ENCODE peak calls at places on chromosomes 11 and 22, in five cellular contexts. One of them, this sample, is unnamed.

GRCh38 chr22:38935023-38935422 is 22.4 kb upstream of the APOBEC3A start:
- DNase-seq in lower leg skin: peak
- DNase-seq in ovary: no peak
- DNase-seq in vagina: no peak
- DNase-seq in A549: no peak
- DNase-seq in this sample: no peak

GRCh38 chr11:46367244-46367915 is 14.1 kb upstream of the MDK start:
- DNase-seq in lower leg skin: no peak
- DNase-seq in ovary: peak
- DNase-seq in vagina: no peak
- DNase-seq in A549: no peak
- DNase-seq in this sample: no peak

GRCh38 chr11:37914859-37915258 is 1316.8 kb upstream of the RAG2 start:
- DNase-seq in lower leg skin: no peak
- DNase-seq in ovary: no peak
- DNase-seq in vagina: no peak
- DNase-seq in A549: no peak
- DNase-seq in this sample: no peak

GRCh38 chr22:37759281-37759680 is 48.5 kb upstream of the GCAT start:
- DNase-seq in lower leg skin: no peak
- DNase-seq in ovary: no peak
- DNase-seq in vagina: no peak
- DNase-seq in A549: no peak
- DNase-seq in this sample: no peak

GRCh38 chr22:36036167-36036624 is 7.6 kb upstream of the RBFOX2 start:
- DNase-seq in lower leg skin: no peak
- DNase-seq in ovary: no peak
- DNase-seq in vagina: no peak
- DNase-seq in A549: no peak
- DNase-seq in this sample: no peak

GRCh38 chr11:44285756-44286155 is 24.2 kb downstream of the ALX4 start:
- DNase-seq in lower leg skin: no peak
- DNase-seq in ovary: no peak
- DNase-seq in vagina: no peak
- DNase-seq in A549: no peak
- DNase-seq in this sample: no peak

GRCh38 chr22:43110927-43111623 is 525 bp downstream of the BIK start:
- DNase-seq in lower leg skin: no peak
- DNase-seq in ovary: peak
- DNase-seq in vagina: no peak
- DNase-seq in A549: no peak
- DNase-seq in this sample: no peak

GRCh38 chr11:61580292-61580888 is 486 bp downstream of the SYT7 start:
- DNase-seq in lower leg skin: no peak
- DNase-seq in ovary: peak
- DNase-seq in vagina: no peak
- DNase-seq in A549: peak
- DNase-seq in this sample: no peak

GRCh38 chr22:22700631-22701030 is 56.2 kb downstream of the GGTLC2 start:
- DNase-seq in lower leg skin: peak
- DNase-seq in ovary: no peak
- DNase-seq in vagina: no peak
- DNase-seq in A549: no peak
- DNase-seq in this sample: no peak

GRCh38 chr11:726278-726915 is 20.4 kb downstream of the EPS8L2 start:
- DNase-seq in lower leg skin: peak
- DNase-seq in ovary: peak
- DNase-seq in vagina: peak
- DNase-seq in A549: no peak
- DNase-seq in this sample: no peak

GRCh38 chr11:97955595-97955994 is 1065.2 kb upstream of the CNTN5 start:
- DNase-seq in lower leg skin: no peak
- DNase-seq in ovary: no peak
- DNase-seq in vagina: no peak
- DNase-seq in A549: no peak
- DNase-seq in this sample: no peak

GRCh38 chr11:9025101-9025850 is 21.5 kb upstream of the NRIP3 start:
- DNase-seq in lower leg skin: no peak
- DNase-seq in ovary: no peak
- DNase-seq in vagina: peak
- DNase-seq in A549: no peak
- DNase-seq in this sample: no peak

GRCh38 chr22:42933783-42934144 is 76.7 kb upstream of the ARFGAP3 start:
- DNase-seq in lower leg skin: no peak
- DNase-seq in ovary: no peak
- DNase-seq in vagina: no peak
- DNase-seq in A549: peak
- DNase-seq in this sample: peak

GRCh38 chr11:48078661-48079060 is 98.3 kb downstream of the PTPRJ start:
- DNase-seq in lower leg skin: no peak
- DNase-seq in ovary: no peak
- DNase-seq in vagina: no peak
- DNase-seq in A549: no peak
- DNase-seq in this sample: no peak

GRCh38 chr11:21411114-21411513 is 741.7 kb downstream of the NELL1 start:
- DNase-seq in lower leg skin: no peak
- DNase-seq in ovary: no peak
- DNase-seq in vagina: no peak
- DNase-seq in A549: no peak
- DNase-seq in this sample: no peak

GRCh38 chr11:70539360-70540095 is 141.2 kb downstream of the CTTN start:
- DNase-seq in lower leg skin: no peak
- DNase-seq in ovary: no peak
- DNase-seq in vagina: no peak
- DNase-seq in A549: no peak
- DNase-seq in this sample: no peak

GRCh38 chr11:118213774-118214173 is 11.0 kb downstream of the JAML start:
- DNase-seq in lower leg skin: no peak
- DNase-seq in ovary: no peak
- DNase-seq in vagina: no peak
- DNase-seq in A549: no peak
- DNase-seq in this sample: no peak

GRCh38 chr11:111764621-111765020 is 1.6 kb downstream of the PPP2R1B start:
- DNase-seq in lower leg skin: no peak
- DNase-seq in ovary: no peak
- DNase-seq in vagina: no peak
- DNase-seq in A549: no peak
- DNase-seq in this sample: no peak

GRCh38 chr11:17544181-17544622 is at the start of gene USH1C:
- DNase-seq in lower leg skin: no peak
- DNase-seq in ovary: no peak
- DNase-seq in vagina: no peak
- DNase-seq in A549: peak
- DNase-seq in this sample: no peak

GRCh38 chr22:49871482-49871881 is 17.8 kb downstream of the ZBED4 start:
- DNase-seq in lower leg skin: no peak
- DNase-seq in ovary: no peak
- DNase-seq in vagina: no peak
- DNase-seq in A549: no peak
- DNase-seq in this sample: no peak

GRCh38 chr11:819943-820649 is 1.4 kb downstream of the PNPLA2 start:
- DNase-seq in lower leg skin: peak
- DNase-seq in ovary: peak
- DNase-seq in vagina: no peak
- DNase-seq in A549: peak
- DNase-seq in this sample: peak

GRCh38 chr11:77374611-77375031 is 73.1 kb upstream of the GDPD4 start:
- DNase-seq in lower leg skin: no peak
- DNase-seq in ovary: no peak
- DNase-seq in vagina: no peak
- DNase-seq in A549: no peak
- DNase-seq in this sample: no peak

GRCh38 chr11:47071341-47071740 is 105.3 kb downstream of the ARFGAP2 start:
- DNase-seq in lower leg skin: no peak
- DNase-seq in ovary: no peak
- DNase-seq in vagina: no peak
- DNase-seq in A549: no peak
- DNase-seq in this sample: no peak

GRCh38 chr11:36492724-36493304 is 17.3 kb downstream of the TRAF6 start:
- DNase-seq in lower leg skin: no peak
- DNase-seq in ovary: no peak
- DNase-seq in vagina: no peak
- DNase-seq in A549: peak
- DNase-seq in this sample: no peak

GRCh38 chr11:27898166-27898565 is 197.9 kb upstream of the BDNF start:
- DNase-seq in lower leg skin: no peak
- DNase-seq in ovary: no peak
- DNase-seq in vagina: no peak
- DNase-seq in A549: no peak
- DNase-seq in this sample: no peak

GRCh38 chr22:22201185-22201924 is 43.2 kb upstream of the VPREB1 start:
- DNase-seq in lower leg skin: no peak
- DNase-seq in ovary: no peak
- DNase-seq in vagina: no peak
- DNase-seq in A549: peak
- DNase-seq in this sample: peak

GRCh38 chr22:41842996-41843970 is 10.4 kb downstream of the SREBF2 start:
- DNase-seq in lower leg skin: no peak
- DNase-seq in ovary: no peak
- DNase-seq in vagina: no peak
- DNase-seq in A549: no peak
- DNase-seq in this sample: no peak

GRCh38 chr11:78226684-78227680 is 38.3 kb downstream of the USP35 start:
- DNase-seq in lower leg skin: no peak
- DNase-seq in ovary: no peak
- DNase-seq in vagina: peak
- DNase-seq in A549: no peak
- DNase-seq in this sample: no peak

GRCh38 chr11:44950036-44950624 is 553 bp downstream of the TP53I11 start:
- DNase-seq in lower leg skin: peak
- DNase-seq in ovary: peak
- DNase-seq in vagina: no peak
- DNase-seq in A549: no peak
- DNase-seq in this sample: no peak

DNA sequence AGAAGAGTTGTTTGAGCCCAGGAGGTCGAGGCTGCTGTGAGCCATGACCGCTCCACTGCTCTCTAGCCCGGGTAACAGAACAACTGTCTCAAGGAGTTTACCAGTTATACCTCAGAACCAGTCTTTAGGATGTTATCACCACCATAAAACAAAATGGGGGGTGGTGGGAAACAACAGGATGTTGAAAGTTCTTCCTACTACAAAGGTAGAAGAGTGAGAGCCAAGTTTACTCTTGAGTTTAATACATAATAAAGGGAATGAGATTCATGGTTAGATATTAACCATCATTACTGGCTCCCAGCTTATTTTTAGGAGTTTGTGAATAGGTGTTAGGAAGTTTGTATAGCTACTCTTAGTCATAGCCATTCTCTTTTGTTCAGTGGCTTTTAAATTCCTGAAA is 78.8 kb upstream of the HORMAD2 start:
- DNase-seq in lower leg skin: no peak
- DNase-seq in ovary: no peak
- DNase-seq in vagina: no peak
- DNase-seq in A549: no peak
- DNase-seq in this sample: no peak
- TF ChIP-seq POLR2A in lower leg skin: no peak
- TF ChIP-seq POLR2A in ovary: no peak
- TF ChIP-seq POLR2A in vagina: no peak
- TF ChIP-seq POLR2A in A549: no peak
- TF ChIP-seq POLR2A in this sample: no peak

GRCh38 chr11:12155696-12156095 is 45.3 kb downstream of the MICAL2 start:
- DNase-seq in lower leg skin: no peak
- DNase-seq in ovary: no peak
- DNase-seq in vagina: no peak
- DNase-seq in A549: no peak
- DNase-seq in this sample: no peak
- TF ChIP-seq POLR2A in lower leg skin: no peak
- TF ChIP-seq POLR2A in ovary: no peak
- TF ChIP-seq POLR2A in vagina: no peak
- TF ChIP-seq POLR2A in A549: no peak
- TF ChIP-seq POLR2A in this sample: no peak

DNA sequence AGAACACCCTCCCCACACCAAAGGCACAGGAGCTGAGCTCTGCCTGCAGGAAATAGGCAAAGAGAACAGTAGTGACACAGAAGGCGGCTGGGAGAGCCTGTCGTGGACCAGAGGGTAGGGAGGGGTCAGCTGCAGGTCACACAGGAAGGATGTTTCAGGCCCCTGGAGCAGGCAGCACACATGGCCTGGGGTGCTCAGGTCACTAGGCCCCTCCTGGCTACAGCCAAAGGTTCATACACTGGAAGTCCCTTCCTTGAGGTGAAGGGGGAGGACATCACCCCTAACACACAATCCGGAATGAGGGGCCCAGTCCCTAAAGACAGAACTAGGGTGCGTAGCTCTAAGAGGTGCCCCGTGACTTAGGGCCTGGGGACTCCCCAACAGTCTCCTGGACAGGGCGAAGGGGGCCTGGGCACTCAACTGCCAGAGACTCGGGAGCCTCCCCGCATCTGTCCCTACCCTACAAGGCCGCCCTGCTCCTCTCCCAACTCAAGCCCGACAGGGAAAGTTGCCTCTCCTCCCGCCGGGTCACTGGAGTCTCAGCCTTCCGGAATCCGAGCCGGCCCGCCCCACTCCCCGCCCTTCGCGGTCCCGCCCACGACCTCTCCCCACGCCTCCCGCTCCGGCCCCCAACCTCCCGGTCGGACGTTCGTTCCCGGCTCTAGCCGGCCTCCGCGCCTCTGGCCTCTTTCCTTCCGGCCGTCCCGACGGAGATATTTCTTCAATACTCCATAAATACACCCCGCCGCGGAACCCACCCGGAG is at the start of gene CYB5R2:
- DNase-seq in lower leg skin: peak
- DNase-seq in ovary: peak
- DNase-seq in vagina: no peak
- DNase-seq in A549: peak
- DNase-seq in this sample: no peak
- TF ChIP-seq POLR2A in lower leg skin: no peak
- TF ChIP-seq POLR2A in ovary: peak
- TF ChIP-seq POLR2A in vagina: peak
- TF ChIP-seq POLR2A in A549: peak
- TF ChIP-seq POLR2A in this sample: no peak

DNA sequence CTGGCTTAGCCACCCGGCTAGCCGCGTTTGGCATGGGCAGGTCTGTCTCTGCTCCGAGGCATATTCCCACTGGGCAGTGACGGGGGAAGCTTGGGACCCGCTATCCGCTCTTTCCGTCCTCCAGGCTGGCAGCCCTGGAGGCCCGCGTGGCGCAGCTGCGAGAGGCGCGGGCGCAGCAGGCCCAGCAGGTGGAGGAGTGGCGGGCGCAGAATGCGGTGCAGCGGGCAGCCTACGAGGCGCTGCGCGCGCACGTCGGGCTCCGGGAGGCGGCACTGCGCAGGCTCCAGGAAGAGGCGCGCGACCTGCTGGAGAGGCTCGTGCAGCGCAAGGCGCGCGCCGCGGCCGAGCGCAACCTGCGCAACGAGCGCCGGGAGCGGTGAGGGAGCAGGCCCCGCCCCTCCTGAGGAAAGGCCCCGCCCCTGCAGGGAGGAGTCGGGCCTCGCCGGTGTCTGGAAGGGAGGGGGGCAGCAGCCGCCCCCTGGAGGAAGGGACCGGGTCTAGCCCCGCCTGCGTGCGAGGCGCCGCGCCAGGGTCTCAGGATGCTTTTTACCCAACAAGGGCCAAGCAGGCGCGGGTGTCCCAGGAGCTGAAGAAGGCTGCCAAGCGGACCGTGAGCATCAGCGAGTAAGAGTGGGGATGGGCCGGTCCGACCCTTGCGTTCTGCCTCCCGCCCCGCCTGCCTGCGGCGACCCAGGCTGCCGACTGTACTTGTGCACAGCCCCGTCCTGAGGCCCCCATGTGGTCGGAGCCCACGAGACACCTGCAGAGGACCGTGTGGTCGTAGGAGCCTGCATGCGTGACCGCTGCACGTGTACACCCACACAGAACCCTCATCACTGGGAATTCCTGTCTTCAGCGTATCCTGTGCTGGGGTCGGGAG is 7.9 kb downstream of the ATG16L2 start:
- DNase-seq in lower leg skin: peak
- DNase-seq in ovary: peak
- DNase-seq in vagina: no peak
- DNase-seq in A549: peak
- DNase-seq in this sample: peak
- TF ChIP-seq POLR2A in lower leg skin: no peak
- TF ChIP-seq POLR2A in ovary: no peak
- TF ChIP-seq POLR2A in vagina: no peak
- TF ChIP-seq POLR2A in A549: peak
- TF ChIP-seq POLR2A in this sample: peak

This sample was measured in H54.